ENCODE peak calls at places on chromosomes 6 and 20, in seven cellular contexts. B is IMR-90, P is mesenchymal stem cell, L is mesendoderm, O is neuronal stem cell, C is H9, I is H1. W is an unnamed sample.

GRCh38 chr6:108526739-108527174 is 34.0 kb upstream of the FOXO3 start:
- DNase-seq in B (peak; percentile 62), P (peak; percentile 51), L (peak; percentile 59), O (peak; percentile 29), C (no peak), I (no peak), W (peak; percentile 72)

GRCh38 chr6:33426590-33427563 is 7.0 kb downstream of the SYNGAP1 start:
- DNase-seq in B (no peak), P (peak; percentile 43), L (peak; percentile 48), O (no peak), C (peak; percentile 33), I (no peak), W (no peak)

GRCh38 chr20:23634985-23635767 is 2.6 kb downstream of the CST3 start:
- DNase-seq in B (no peak), P (no peak), L (no peak), O (no peak), C (no peak), I (no peak), W (peak; percentile 80)

GRCh38 chr20:22456109-22456508 is 128.3 kb downstream of the FOXA2 start:
- DNase-seq in B (no peak), P (no peak), L (peak; percentile 39), O (peak; percentile 67), C (peak; percentile 69), I (peak; percentile 62), W (no peak)

GRCh38 chr20:51710503-51710902 is 57.7 kb downstream of the ATP9A start:
- DNase-seq in B (no peak), P (no peak), L (no peak), O (no peak), C (peak; percentile 35), I (no peak), W (no peak)

GRCh38 chr6:125812394-125813231 is 21.9 kb downstream of the NCOA7 start:
- DNase-seq in B (peak; percentile 98), P (peak; percentile 86), L (peak; percentile 27), O (no peak), C (no peak), I (no peak), W (no peak)

GRCh38 chr6:100573169-100573568 is 108.4 kb upstream of the SIM1 start:
- DNase-seq in B (peak; percentile 65), P (peak; percentile 14), L (peak; percentile 26), O (no peak), C (no peak), I (no peak), W (peak; percentile 29)

GRCh38 chr6:23282243-23283021 is 713.1 kb downstream of the HDGFL1 start:
- DNase-seq in B (no peak), P (no peak), L (no peak), O (no peak), C (no peak), I (no peak), W (no peak)

GRCh38 chr6:132751828-132752227 is 5.9 kb downstream of the VNN2 start:
- DNase-seq in B (no peak), P (no peak), L (no peak), O (no peak), C (no peak), I (no peak), W (no peak)

GRCh38 chr20:753897-754635 is 14.2 kb downstream of the SLC52A3 start:
- DNase-seq in B (no peak), P (no peak), L (no peak), O (no peak), C (no peak), I (no peak), W (no peak)

GRCh38 chr6:106275692-106276091 is 49.9 kb downstream of the ATG5 start:
- DNase-seq in B (peak; percentile 71), P (peak; percentile 68), L (no peak), O (no peak), C (no peak), I (no peak), W (no peak)

GRCh38 chr20:62262064-62262463 is 23.7 kb downstream of the OSBPL2 start:
- DNase-seq in B (no peak), P (no peak), L (no peak), O (no peak), C (no peak), I (no peak), W (peak; percentile 81)

GRCh38 chr20:22502731-22503191 is 81.6 kb downstream of the FOXA2 start:
- DNase-seq in B (no peak), P (no peak), L (peak; percentile 40), O (no peak), C (no peak), I (no peak), W (no peak)

GRCh38 chr20:48772183-48772976 is 55.4 kb downstream of the PREX1 start:
- DNase-seq in B (no peak), P (no peak), L (no peak), O (no peak), C (no peak), I (no peak), W (peak; percentile 13)

GRCh38 chr20:5990946-5991345 is 40.5 kb downstream of the MCM8 start:
- DNase-seq in B (no peak), P (peak; percentile 22), L (no peak), O (no peak), C (no peak), I (no peak), W (no peak)

GRCh38 chr6:142459267-142459666 is 157.5 kb downstream of the ADGRG6 start:
- DNase-seq in B (peak; percentile 66), P (peak; percentile 38), L (no peak), O (no peak), C (no peak), I (no peak), W (no peak)

GRCh38 chr6:42627674-42628073 is 63.8 kb downstream of the UBR2 start:
- DNase-seq in B (no peak), P (no peak), L (no peak), O (no peak), C (no peak), I (no peak), W (no peak)

GRCh38 chr6:167351656-167352354 is 26.9 kb downstream of the TTLL2 start:
- DNase-seq in B (no peak), P (no peak), L (no peak), O (no peak), C (no peak), I (no peak), W (no peak)

GRCh38 chr6:167350731-167351655 is 26.1 kb downstream of the TTLL2 start:
- DNase-seq in B (no peak), P (peak; percentile 71), L (peak; percentile 91), O (peak; percentile 84), C (peak; percentile 93), I (peak; percentile 89), W (peak; percentile 61)

GRCh38 chr6:167350322-167350721 is 25.4 kb downstream of the TTLL2 start:
- DNase-seq in B (no peak), P (no peak), L (no peak), O (no peak), C (no peak), I (no peak), W (no peak)

GRCh38 chr6:167345960-167346359 is 21.1 kb downstream of the TTLL2 start:
- DNase-seq in B (no peak), P (no peak), L (no peak), O (no peak), C (no peak), I (no peak), W (no peak)

GRCh38 chr6:167349816-167350215 is 24.9 kb downstream of the TTLL2 start:
- DNase-seq in B (no peak), P (no peak), L (no peak), O (no peak), C (no peak), I (no peak), W (no peak)
- H4K8ac ChIP-seq in B (no peak overlapping the region), P (no peak overlapping the region), L (no peak overlapping the region), O (no peak overlapping the region), C (no peak overlapping the region), I (no peak overlapping the region), W (no peak overlapping the region)

GRCh38 chr6:169891846-169892245 is 140.4 kb downstream of the ERMARD start:
- DNase-seq in B (no peak), P (no peak), L (no peak), O (no peak), C (no peak), I (no peak), W (no peak)

GRCh38 chr6:169894377-169894960 is 143.0 kb downstream of the ERMARD start:
- DNase-seq in B (no peak), P (no peak), L (no peak), O (no peak), C (no peak), I (no peak), W (no peak)

GRCh38 chr6:169895000-169895759 is 143.8 kb downstream of the ERMARD start:
- DNase-seq in B (no peak), P (no peak), L (no peak), O (no peak), C (no peak), I (no peak), W (no peak)

GRCh38 chr6:169891421-169891820 is 140.0 kb downstream of the ERMARD start:
- DNase-seq in B (no peak), P (no peak), L (no peak), O (no peak), C (no peak), I (no peak), W (no peak)

DNA sequence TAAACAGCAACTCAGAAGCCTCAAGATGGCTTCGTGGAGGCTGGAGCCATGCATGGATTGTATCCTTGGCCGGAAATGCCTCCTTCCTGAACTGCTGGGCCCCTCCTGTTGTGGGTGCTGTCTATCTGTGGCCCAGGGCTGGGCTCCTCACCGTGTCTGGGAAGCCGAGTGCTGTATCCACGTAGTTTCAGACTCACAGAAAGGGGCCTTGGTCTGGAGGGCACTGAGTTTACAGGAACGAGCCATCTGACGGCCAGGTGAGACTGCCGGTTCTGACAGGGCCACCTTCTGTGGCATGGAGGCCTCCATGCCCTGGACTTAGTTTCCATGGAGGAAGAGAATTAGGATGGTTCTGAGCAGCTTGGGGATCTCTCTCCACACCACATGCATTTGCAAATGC is 142.2 kb downstream of the ERMARD start:
- DNase-seq in B (no peak), P (no peak), L (no peak), O (no peak), C (no peak), I (no peak), W (no peak)
- H4K8ac ChIP-seq in B (no peak overlapping the region), P (no peak overlapping the region), L (no peak overlapping the region), O (no peak overlapping the region), C (no peak overlapping the region), I (no peak overlapping the region), W (no peak overlapping the region)

GRCh38 chr20:21272279-21272678 is 30.9 kb upstream of the XRN2 start:
- DNase-seq in B (peak; percentile 51), P (no peak), L (peak; percentile 40), O (no peak), C (no peak), I (no peak), W (peak; percentile 84)
- H4K8ac ChIP-seq in B (no peak overlapping the region), P (no peak overlapping the region), L (no peak overlapping the region), O (no peak overlapping the region), C (no peak overlapping the region), I (no peak overlapping the region), W (no peak overlapping the region)

DNA sequence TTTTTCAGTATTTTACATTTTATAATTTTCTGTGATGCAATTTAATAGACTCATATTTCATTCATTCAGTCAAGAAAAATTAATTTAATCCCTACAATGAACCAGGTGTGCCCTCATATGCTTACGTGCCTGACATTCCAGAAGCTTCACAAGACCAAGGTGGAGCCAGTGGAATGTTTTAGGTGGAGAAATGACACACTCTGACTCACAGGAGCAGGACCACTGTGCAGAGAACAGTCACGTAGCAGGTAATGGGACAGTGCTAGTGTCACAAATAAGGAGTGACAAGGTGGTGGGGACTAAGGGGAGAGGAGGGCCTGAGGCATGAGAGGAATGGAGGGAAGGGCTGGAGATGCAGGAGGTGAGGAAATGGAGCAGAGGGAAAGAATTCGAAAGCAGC is 37.0 kb upstream of the HLA-G start:
- DNase-seq in B (no peak), P (no peak), L (no peak), O (no peak), C (no peak), I (no peak), W (peak; percentile 83)
- H4K8ac ChIP-seq in B (no peak overlapping the region), P (no peak overlapping the region), L (no peak overlapping the region), O (no peak overlapping the region), C (no peak overlapping the region), I (no peak overlapping the region), W (no peak overlapping the region)

GRCh38 chr20:9839626-9840025 is 750 bp upstream of the PAK5 start:
- DNase-seq in B (no peak), P (no peak), L (no peak), O (peak; percentile 5), C (no peak), I (no peak), W (no peak)
- H4K8ac ChIP-seq in B (no peak overlapping the region), P (no peak overlapping the region), L (no peak overlapping the region), O (no peak overlapping the region), C (no peak overlapping the region), I (no peak overlapping the region), W (no peak overlapping the region)

W was measured in trophoblast cell.